ENCODE peak calls at places on chromosome 4, in eight cellular contexts. P is H9; B is ovary; N is stimulated activated naive CD4-positive, alpha-beta T cell treated with Interleukin-2 at 50 U/mL for 16 hours; W is natural killer cell; U is LoVo; C is GM03348; R is H54. X is an unnamed sample.

GRCh38 chr4:42644897-42645296 is 12.0 kb downstream of the ATP8A1 start:
- DNase-seq in P (no peak), B (no peak), N (no peak), W (no peak), U (no peak), C (no peak), R (no peak), X (no peak)

GRCh38 chr4:87026795-87027495 is 92.1 kb downstream of the AFF1 start:
- DNase-seq in P (no peak), B (no peak), N (no peak), W (no peak), U (no peak), C (no peak), R (no peak), X (peak)

GRCh38 chr4:101101072-101101471 is 246.3 kb downstream of the PPP3CA start:
- DNase-seq in P (no peak), B (no peak), N (no peak), W (no peak), U (no peak), C (no peak), R (no peak), X (no peak)

GRCh38 chr4:100736651-100737450 is 219.0 kb upstream of the EMCN start:
- DNase-seq in P (no peak), B (no peak), N (no peak), W (no peak), U (peak), C (peak), R (no peak), X (no peak)

GRCh38 chr4:2652415-2653155 is 103.6 kb downstream of the TNIP2 start:
- DNase-seq in P (no peak), B (no peak), N (no peak), W (no peak), U (no peak), C (no peak), R (no peak), X (no peak)

GRCh38 chr4:5365071-5366008 is 314.1 kb downstream of the STK32B start:
- DNase-seq in P (peak), B (no peak), N (no peak), W (no peak), U (peak), C (peak), R (no peak), X (no peak)

GRCh38 chr4:26909369-26909768 is 48.7 kb downstream of the STIM2 start:
- DNase-seq in P (no peak), B (no peak), N (no peak), W (no peak), U (no peak), C (no peak), R (no peak), X (no peak)

GRCh38 chr4:86235549-86235948 is 124.3 kb downstream of the MAPK10 start:
- DNase-seq in P (no peak), B (no peak), N (no peak), W (no peak), U (no peak), C (no peak), R (no peak), X (no peak)

GRCh38 chr4:147498031-147498700 is 17.3 kb downstream of the EDNRA start:
- DNase-seq in P (no peak), B (no peak), N (no peak), W (no peak), U (no peak), C (peak), R (no peak), X (no peak)

GRCh38 chr4:26023191-26023972 is 109.4 kb downstream of the SMIM20 start:
- DNase-seq in P (no peak), B (no peak), N (no peak), W (no peak), U (no peak), C (peak), R (no peak), X (no peak)

GRCh38 chr4:1337376-1337831 is 9.6 kb upstream of the UVSSA start:
- DNase-seq in P (no peak), B (no peak), N (peak), W (no peak), U (peak), C (no peak), R (peak), X (no peak)

GRCh38 chr4:6869944-6870343 is 39.7 kb upstream of the TBC1D14 start:
- DNase-seq in P (no peak), B (no peak), N (no peak), W (no peak), U (no peak), C (no peak), R (no peak), X (no peak)

GRCh38 chr4:45580306-45580705 is 543.5 kb downstream of the GABRG1 start:
- DNase-seq in P (no peak), B (no peak), N (no peak), W (no peak), U (no peak), C (no peak), R (no peak), X (no peak)

GRCh38 chr4:184355111-184355604 is 119.2 kb downstream of the IRF2 start:
- DNase-seq in P (peak), B (no peak), N (no peak), W (peak), U (no peak), C (peak), R (peak), X (no peak)

GRCh38 chr4:26213317-26213716 is 107.5 kb upstream of the RBPJ start:
- DNase-seq in P (no peak), B (no peak), N (no peak), W (no peak), U (no peak), C (no peak), R (no peak), X (no peak)

GRCh38 chr4:142845293-142846070 is 619 bp downstream of the INPP4B start:
- DNase-seq in P (peak), B (peak), N (no peak), W (no peak), U (no peak), C (peak), R (no peak), X (no peak)

X was measured in memory B cell.